ENCODE peak calls at places on chromosomes 3 and 15, in four cellular contexts. B is Panc1, J is NB4, V is IMR-90. Q is an unnamed sample.

GRCh38 chr3:14789640-14790285 is 29.0 kb upstream of the FGD5 start:
- DNase-seq in B (no peak), J (no peak), V (no peak), Q (no peak)

GRCh38 chr15:76108021-76108723 is 48.4 kb downstream of the TMEM266 start:
- DNase-seq in B (no peak), J (no peak), V (no peak), Q (no peak)

GRCh38 chr3:83655083-83655482 is 1303.7 kb upstream of the CADM2 start:
- DNase-seq in B (no peak), J (no peak), V (no peak), Q (no peak)

GRCh38 chr15:53918180-53919079 is 59.8 kb upstream of the UNC13C start:
- DNase-seq in B (no peak), J (no peak), V (no peak), Q (no peak)

GRCh38 chr15:69117431-69117841 is 43.0 kb upstream of the GLCE start:
- DNase-seq in B (no peak), J (no peak), V (no peak), Q (no peak)

GRCh38 chr15:63493451-63493850 is 10.9 kb upstream of the USP3 start:
- DNase-seq in B (no peak), J (no peak), V (no peak), Q (no peak)

GRCh38 chr3:149936812-149937230 is 33.9 kb downstream of the PFN2 start:
- DNase-seq in B (peak), J (peak), V (peak), Q (peak)

GRCh38 chr3:157958471-157958870 is 147.7 kb downstream of the SHOX2 start:
- DNase-seq in B (no peak), J (peak), V (no peak), Q (no peak)

GRCh38 chr15:58966698-58967097 is 20.8 kb upstream of the RNF111 start:
- DNase-seq in B (no peak), J (no peak), V (peak), Q (no peak)

GRCh38 chr3:156233875-156234274 is 113.5 kb downstream of the KCNAB1 start:
- DNase-seq in B (no peak), J (no peak), V (peak), Q (no peak)

GRCh38 chr3:185709241-185709955 is 115.4 kb downstream of the IGF2BP2 start:
- DNase-seq in B (no peak), J (no peak), V (no peak), Q (no peak)

GRCh38 chr15:82159922-82160321 is 102.6 kb downstream of the EFL1 start:
- DNase-seq in B (peak), J (no peak), V (peak), Q (peak)

GRCh38 chr3:28916713-28917499 is 364.0 kb upstream of the RBMS3 start:
- DNase-seq in B (peak), J (peak), V (peak), Q (peak)

GRCh38 chr3:52798978-52799476 is 4.4 kb downstream of the ITIH3 start:
- DNase-seq in B (peak), J (peak), V (no peak), Q (no peak)

GRCh38 chr3:77362936-77363335 is 323.0 kb downstream of the ROBO2 start:
- DNase-seq in B (no peak), J (no peak), V (no peak), Q (no peak)

GRCh38 chr3:167814441-167814951 is 79.0 kb downstream of the SERPINI1 start:
- DNase-seq in B (no peak), J (no peak), V (peak), Q (peak)

GRCh38 chr3:42665050-42665878 is 11.8 kb downstream of the ZBTB47 start:
- DNase-seq in B (no peak), J (no peak), V (no peak), Q (no peak)

GRCh38 chr3:159818399-159818798 is 170.2 kb upstream of the IL12A start:
- DNase-seq in B (no peak), J (no peak), V (no peak), Q (no peak)

GRCh38 chr3:71061581-71061980 is 521.9 kb downstream of the FOXP1 start:
- DNase-seq in B (no peak), J (no peak), V (no peak), Q (no peak)

GRCh38 chr15:77608774-77609173 is 23.9 kb downstream of the LINGO1 start:
- DNase-seq in B (no peak), J (peak), V (no peak), Q (no peak)

GRCh38 chr3:36796896-36797295 is 32.5 kb upstream of the DCLK3 start:
- DNase-seq in B (no peak), J (no peak), V (peak), Q (peak)

GRCh38 chr3:70120360-70120966 is 120.9 kb downstream of the SAMMSON start:
- DNase-seq in B (peak), J (peak), V (peak), Q (peak)

GRCh38 chr3:119497824-119498187 is 541 bp upstream of the TIMMDC1 start:
- DNase-seq in B (peak), J (peak), V (peak), Q (peak)

GRCh38 chr3:151564261-151564660 is 103.4 kb upstream of the IGSF10 start:
- DNase-seq in B (no peak), J (no peak), V (no peak), Q (no peak)

GRCh38 chr3:159322322-159322939 is 520.6 kb downstream of the MFSD1 start:
- DNase-seq in B (peak), J (peak), V (peak), Q (peak)

GRCh38 chr3:126485956-126486884 is 10.5 kb upstream of the ZXDC start:
- DNase-seq in B (no peak), J (no peak), V (no peak), Q (no peak)

GRCh38 chr3:7309707-7310106 is 448.8 kb downstream of the GRM7 start:
- DNase-seq in B (no peak), J (no peak), V (no peak), Q (peak)

GRCh38 chr3:16741103-16741758 is 136.0 kb upstream of the DAZL start:
- DNase-seq in B (no peak), J (peak), V (peak), Q (peak)

GRCh38 chr3:97793415-97794019 is 28.3 kb upstream of the CRYBG3 start:
- DNase-seq in B (peak), J (peak), V (peak), Q (peak)

GRCh38 chr3:106399208-106399607 is 530.4 kb upstream of the CBLB start:
- DNase-seq in B (no peak), J (no peak), V (peak), Q (no peak)

GRCh38 chr15:57259511-57260143 is 116.7 kb upstream of the CGNL1 start:
- DNase-seq in B (no peak), J (no peak), V (no peak), Q (no peak)

GRCh38 chr3:183211390-183211789 is 41.7 kb upstream of the B3GNT5 start:
- DNase-seq in B (no peak), J (no peak), V (no peak), Q (no peak)

GRCh38 chr15:34239151-34239761 is 14.4 kb downstream of the EMC4 start:
- DNase-seq in B (peak), J (no peak), V (peak), Q (peak)

GRCh38 chr3:4999626-5000184 is 20.5 kb downstream of the BHLHE40 start:
- DNase-seq in B (no peak), J (no peak), V (no peak), Q (no peak)

GRCh38 chr3:44501971-44502370 is 24.5 kb upstream of the ZNF445 start:
- DNase-seq in B (no peak), J (no peak), V (peak), Q (no peak)

GRCh38 chr15:83339396-83339795 is 54.9 kb upstream of the BNC1 start:
- DNase-seq in B (no peak), J (no peak), V (no peak), Q (no peak)

GRCh38 chr15:31390777-31391486 is 64.3 kb downstream of the KLF13 start:
- DNase-seq in B (no peak), J (no peak), V (no peak), Q (no peak)

DNA sequence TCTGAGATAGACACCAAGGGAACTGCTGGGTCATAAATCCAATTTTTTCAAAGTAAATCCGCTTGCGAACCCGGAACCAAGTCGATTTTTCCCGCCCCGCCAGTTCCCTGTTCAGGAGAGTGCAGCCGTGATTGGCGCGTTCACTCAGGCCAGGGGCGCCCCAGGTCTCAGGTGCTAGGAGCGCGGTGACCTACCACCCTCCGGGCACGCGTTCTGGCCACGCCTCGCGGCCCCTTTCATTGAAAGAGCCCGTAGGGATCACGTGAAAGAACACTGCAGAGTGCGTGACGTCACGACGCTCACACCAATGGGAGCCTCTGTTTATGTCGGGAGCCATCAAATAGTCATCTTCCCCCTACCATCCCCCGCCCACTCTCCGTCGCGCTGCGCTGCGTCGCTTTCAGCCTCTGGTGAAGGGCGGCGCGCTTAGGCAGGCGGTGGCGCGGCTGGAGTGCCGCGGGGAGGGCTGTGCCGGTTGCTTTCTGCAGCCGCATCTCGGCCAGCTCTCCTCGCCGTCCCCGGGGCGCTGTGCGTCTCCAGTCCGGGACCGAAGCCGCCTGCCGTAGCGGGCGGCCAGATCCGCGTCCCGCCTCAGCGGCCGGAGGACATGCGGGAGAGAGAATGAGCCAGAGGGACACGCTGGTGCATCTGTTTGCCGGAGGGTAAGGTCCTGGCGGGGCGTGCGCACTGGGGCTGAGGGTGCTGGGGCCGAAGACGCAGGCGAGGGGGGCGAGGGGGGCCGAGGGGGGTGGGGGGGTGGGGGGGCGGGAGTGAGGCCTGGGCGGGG is at the start of gene SLC25A36:
- DNase-seq in B (peak), J (peak), V (peak), Q (peak)
- TF ChIP-seq CTCF in B (no peak), J (no peak), V (no peak), Q (no peak)

GRCh38 chr15:43974852-43975251 is 148.1 kb downstream of the WDR76 start:
- DNase-seq in B (no peak), J (no peak), V (no peak), Q (no peak)
- H3K4me3 ChIP-seq in B (no peak), J (no peak), V (no peak), Q (no peak)

GRCh38 chr3:197511853-197512635 is 43.7 kb downstream of the BDH1 start:
- DNase-seq in B (no peak), J (peak), V (no peak), Q (no peak)
- TF ChIP-seq CTCF in B (no peak), J (no peak), V (no peak), Q (no peak)

GRCh38 chr15:98823012-98823458 is 174.7 kb downstream of the IGF1R start:
- DNase-seq in B (no peak), J (peak), V (peak), Q (peak)
- H3K4me3 ChIP-seq in B (no peak), J (no peak), V (no peak), Q (no peak)

GRCh38 chr3:21170964-21171363 is 580.0 kb downstream of the ZNF385D start:
- DNase-seq in B (peak), J (peak), V (no peak), Q (peak)
- TF ChIP-seq CTCF in B (peak), J (peak), V (no peak), Q (peak)

DNA sequence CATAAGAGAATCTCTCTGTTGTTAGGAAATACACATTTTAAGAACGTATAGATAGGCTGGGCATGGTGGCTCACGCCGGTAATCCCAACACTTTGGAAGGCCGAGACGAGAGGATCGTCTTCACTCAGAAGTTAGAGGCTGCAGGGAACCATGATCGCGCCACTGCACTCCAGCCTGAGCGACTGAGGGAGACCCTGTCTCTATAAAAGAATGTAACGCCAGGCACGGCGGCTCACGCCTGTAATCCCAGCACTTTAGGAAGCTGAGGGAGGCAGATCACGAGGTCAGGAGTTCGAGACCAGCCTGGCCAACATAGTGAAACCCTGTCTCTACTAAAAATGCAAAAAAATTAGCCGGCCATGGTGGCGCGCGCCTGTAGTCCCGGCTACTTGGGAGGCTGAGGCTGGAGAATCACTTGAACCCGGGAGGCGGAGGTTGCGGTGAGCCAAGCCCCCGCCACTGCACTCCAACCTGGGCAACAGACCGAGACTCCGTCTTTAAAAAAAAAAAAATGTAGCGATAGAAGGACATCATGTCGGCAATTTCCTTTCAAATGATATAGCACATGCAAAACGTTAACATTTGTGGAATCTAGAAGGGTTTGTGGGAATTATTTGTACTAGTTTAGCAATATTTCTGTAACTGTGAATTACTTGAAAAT is 730 bp upstream of the RPL14 start:
- DNase-seq in B (no peak), J (no peak), V (no peak), Q (no peak)
- H3K4me3 ChIP-seq in B (peak), J (peak), V (peak), Q (peak)

DNA sequence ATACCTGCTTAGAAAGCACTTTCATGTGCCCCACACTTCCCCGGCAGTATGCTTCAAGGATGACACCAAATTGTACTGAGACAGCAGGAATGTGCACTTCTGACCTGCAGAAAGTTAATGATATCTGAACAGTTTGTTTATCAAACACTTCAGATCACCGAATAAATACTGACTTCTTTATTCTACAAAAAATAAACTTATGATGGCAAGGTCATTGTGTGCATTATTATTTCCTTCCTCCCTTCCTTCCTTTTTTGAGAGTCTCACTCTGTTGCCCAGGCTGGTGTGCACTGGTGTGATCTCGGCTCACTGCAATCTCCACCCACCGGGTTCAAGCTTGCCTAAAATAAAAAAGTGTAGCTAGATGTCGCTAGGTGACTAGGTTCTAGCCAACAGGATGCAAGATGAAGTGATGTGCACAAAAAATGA is 80.3 kb downstream of the FAIM start:
- DNase-seq in B (no peak), J (no peak), V (no peak), Q (no peak)
- TF ChIP-seq CTCF in B (no peak), J (no peak), V (no peak), Q (no peak)

Q was measured in fibroblast of pulmonary artery.